ENCODE peak calls at places on chromosomes 11 and 22, in nine cellular contexts. J, W, X, V, B, I, D, A and M are unnamed samples.
A peak's percentile ranks its signal among the peaks of the same experiment; 100 is the strongest.

GRCh38 chr22:19576460-19577421 is 52.5 kb upstream of the CLDN5 start:
- DNase-seq in J (no peak), W (no peak), X (peak; percentile 39), V (no peak), B (no peak), I (no peak), D (no peak), A (no peak), M (no peak)

GRCh38 chr11:72125956-72126355 is 9.6 kb upstream of the FOLR3 start:
- DNase-seq in J (no peak), W (no peak), X (no peak), V (no peak), B (no peak), I (no peak), D (no peak), A (no peak), M (no peak)

GRCh38 chr11:82315093-82315492 is 418.6 kb downstream of the FAM181B start:
- DNase-seq in J (peak; percentile 63), W (no peak), X (peak; percentile 27), V (no peak), B (no peak), I (no peak), D (peak; percentile 11), A (no peak), M (no peak)

GRCh38 chr11:47715082-47715669 is at the start of gene AGBL2:
- DNase-seq in J (peak; percentile 88), W (peak; percentile 67), X (peak; percentile 83), V (peak; percentile 92), B (peak; percentile 52), I (peak; percentile 76), D (peak; percentile 89), A (no peak), M (no peak)

GRCh38 chr11:10500757-10501684 is 40.0 kb downstream of the RNF141 start:
- DNase-seq in J (no peak), W (no peak), X (no peak), V (peak; percentile 65), B (no peak), I (no peak), D (no peak), A (no peak), M (peak; percentile 95)

GRCh38 chr22:29450222-29450621 is 11.8 kb downstream of the RFPL1 start:
- DNase-seq in J (no peak), W (no peak), X (no peak), V (no peak), B (no peak), I (no peak), D (no peak), A (no peak), M (no peak)

GRCh38 chr11:128210148-128210940 is 377.0 kb downstream of the ETS1 start:
- DNase-seq in J (no peak), W (no peak), X (peak; percentile 31), V (no peak), B (peak; percentile 62), I (no peak), D (peak; percentile 51), A (peak; percentile 98), M (no peak)

GRCh38 chr22:23222033-23222840 is 41.9 kb downstream of the BCR start:
- DNase-seq in J (no peak), W (no peak), X (no peak), V (no peak), B (no peak), I (no peak), D (no peak), A (no peak), M (no peak)

GRCh38 chr22:37334859-37335818 is 52.8 kb downstream of the CYTH4 start:
- DNase-seq in J (peak; percentile 76), W (no peak), X (no peak), V (no peak), B (no peak), I (no peak), D (no peak), A (no peak), M (no peak)

GRCh38 chr11:93330446-93330984 is at the start of gene DEUP1:
- DNase-seq in J (peak; percentile 82), W (peak; percentile 65), X (peak; percentile 58), V (no peak), B (peak; percentile 50), I (peak; percentile 43), D (peak; percentile 53), A (no peak), M (no peak)

DNA sequence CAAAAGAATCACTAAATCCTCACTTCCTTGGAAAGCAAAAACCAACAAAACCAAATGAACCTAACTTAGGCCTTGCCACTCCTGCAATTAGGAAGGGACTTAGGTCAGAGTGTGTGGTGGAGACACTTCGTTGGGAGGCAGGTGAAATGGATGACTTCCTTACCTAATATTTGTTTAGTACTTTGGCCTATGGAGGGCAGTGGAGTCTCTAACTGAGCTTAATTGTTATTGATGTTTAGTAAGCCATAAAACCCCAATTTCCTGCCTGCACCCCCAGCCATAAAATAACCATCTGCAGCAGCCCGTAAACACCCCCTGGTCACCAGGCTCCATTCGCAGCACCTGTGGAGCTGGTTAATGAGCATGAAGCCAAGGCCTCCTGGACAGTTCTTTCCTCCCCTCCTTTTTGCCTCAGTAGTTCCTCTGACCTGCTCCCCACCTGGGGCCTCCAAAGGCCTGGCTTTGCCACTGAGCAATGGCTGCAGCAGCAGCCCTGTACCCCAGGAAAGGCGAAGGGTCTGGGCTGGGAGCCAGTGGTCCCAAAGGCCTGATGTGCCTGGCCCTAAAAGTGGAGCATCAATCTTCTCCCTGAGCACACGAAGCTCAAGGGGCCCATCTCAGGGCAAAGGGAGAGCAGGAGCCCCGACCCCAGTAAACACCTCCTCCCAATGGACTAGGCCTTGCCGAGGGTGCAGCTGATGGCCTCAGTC is 15.6 kb upstream of the SYT13 start:
- DNase-seq in J (no peak), W (no peak), X (no peak), V (no peak), B (no peak), I (no peak), D (no peak), A (no peak), M (peak; percentile 55)
- TF ChIP-seq CTCF in J (no peak), W (no peak), X (no peak), V (no peak), B (no peak), I (no peak), D (no peak), A (no peak), M (no peak)

DNA sequence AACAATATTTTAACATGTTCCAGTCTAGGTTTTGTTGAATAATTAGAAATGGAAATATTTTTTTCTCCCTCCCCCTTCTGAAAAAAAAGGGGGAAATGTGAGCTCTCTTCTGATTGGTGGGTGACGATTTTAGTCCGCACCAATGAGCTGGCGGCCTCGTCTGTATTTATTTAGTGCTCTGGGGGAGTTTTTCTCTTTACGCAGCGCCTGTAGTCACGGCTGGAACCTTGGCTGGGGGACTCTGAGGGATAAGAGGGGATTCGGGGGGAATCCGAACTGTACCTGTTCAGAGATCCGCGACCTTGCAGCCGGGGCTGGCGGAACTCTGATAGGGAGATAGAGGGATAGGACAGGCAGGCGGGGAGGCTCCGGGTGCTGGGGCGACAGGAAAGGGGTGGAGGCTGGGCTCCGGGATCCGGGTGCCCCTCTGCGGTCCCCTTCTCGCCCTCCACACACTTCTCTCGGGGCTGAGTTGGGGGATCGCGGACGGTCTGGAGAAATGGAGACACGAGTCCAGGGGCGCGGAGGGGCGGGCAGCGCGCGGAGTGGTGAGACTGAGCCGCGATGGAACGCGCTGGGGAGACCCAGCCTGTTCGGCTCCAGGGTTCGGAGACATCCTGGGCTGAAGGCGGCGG is 99.7 kb upstream of the HSD17B12 start:
- DNase-seq in J (peak; percentile 76), W (no peak), X (no peak), V (no peak), B (no peak), I (no peak), D (no peak), A (no peak), M (no peak)
- TF ChIP-seq POLR2AphosphoS5 in J (no peak), W (no peak), X (no peak), V (no peak), B (no peak), I (no peak), D (no peak), A (no peak), M (no peak)

GRCh38 chr11:70029115-70029830 is 48.8 kb upstream of the ANO1 start:
- DNase-seq in J (no peak), W (no peak), X (no peak), V (peak; percentile 59), B (no peak), I (no peak), D (no peak), A (no peak), M (peak; percentile 58)
- TF ChIP-seq CTCF in J (peak; percentile 17), W (no peak), X (no peak), V (no peak), B (no peak), I (no peak), D (no peak), A (no peak), M (no peak)

GRCh38 chr11:107565219-107565937 is at the start of gene ALKBH8:
- DNase-seq in J (peak; percentile 81), W (peak; percentile 65), X (peak; percentile 81), V (peak; percentile 93), B (peak; percentile 71), I (peak; percentile 75), D (peak; percentile 81), A (no peak), M (no peak)

GRCh38 chr11:107561688-107562087 is 3.8 kb downstream of the ALKBH8 start:
- DNase-seq in J (no peak), W (no peak), X (no peak), V (no peak), B (no peak), I (no peak), D (no peak), A (no peak), M (no peak)

GRCh38 chr11:107564877-107565218 is 687 bp downstream of the ALKBH8 start:
- DNase-seq in J (no peak), W (no peak), X (no peak), V (no peak), B (no peak), I (no peak), D (no peak), A (no peak), M (no peak)

GRCh38 chr11:107563702-107564101 is 1.8 kb downstream of the ALKBH8 start:
- DNase-seq in J (no peak), W (no peak), X (peak; percentile 28), V (no peak), B (no peak), I (no peak), D (peak; percentile 16), A (peak; percentile 72), M (no peak)

DNA sequence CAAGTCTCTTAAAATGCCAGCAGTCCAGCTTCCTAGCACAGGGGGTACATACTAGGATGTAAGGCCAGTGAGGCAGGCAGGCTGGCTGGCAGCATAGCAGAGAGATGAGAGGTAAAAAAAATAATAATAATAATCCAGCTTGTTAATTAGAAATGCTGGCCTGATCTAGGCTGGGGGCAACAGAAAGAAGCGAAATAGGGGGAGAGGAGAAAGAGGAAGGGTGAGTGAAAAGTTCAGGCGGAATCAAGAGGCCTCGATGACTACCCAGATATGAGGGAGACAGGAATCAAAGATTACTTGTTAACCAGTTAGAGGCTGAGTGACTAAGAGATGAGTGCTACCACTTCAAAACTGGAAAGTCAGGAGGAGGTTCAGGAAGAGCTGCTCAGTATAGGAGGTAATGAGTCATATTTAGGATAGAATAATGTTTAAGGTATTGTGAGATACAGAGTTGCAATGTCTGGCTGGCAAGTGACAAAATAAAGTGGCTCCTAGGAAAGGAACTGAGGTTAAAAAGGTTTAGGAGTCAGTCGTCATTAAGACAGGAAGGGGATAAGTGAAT is 2.8 kb downstream of the ALKBH8 start:
- DNase-seq in J (no peak), W (no peak), X (no peak), V (no peak), B (no peak), I (no peak), D (no peak), A (peak; percentile 93), M (no peak)
- TF ChIP-seq POLR2AphosphoS5 in J (no peak), W (no peak), X (no peak), V (no peak), B (no peak), I (no peak), D (no peak), A (peak; percentile 53), M (peak; percentile 11)